ENCODE peak calls at places on chromosomes 13 and 19, in ten cellular contexts. J is Caco-2; B is SJSA1; A is A673; X is adipocyte; H is transverse colon; V is GM12865; P is neural progenitor cell; D is lower lobe of right lung; K is CD8-positive, alpha-beta T cell. R is an unnamed sample.

GRCh38 chr13:83547043-83547442 is 335.2 kb downstream of the SLITRK1 start:
- DNase-seq in J (no peak), B (no peak), A (no peak), X (no peak), H (no peak), V (no peak), P (no peak), D (no peak), K (no peak), R (no peak)

GRCh38 chr19:57788114-57788692 is 18.7 kb downstream of the ZNF586 start:
- DNase-seq in J (no peak), B (no peak), A (no peak), X (no peak), H (no peak), V (no peak), P (no peak), D (no peak), K (no peak), R (no peak)

GRCh38 chr13:109666656-109667448 is 119.5 kb downstream of the IRS2 start:
- DNase-seq in J (no peak), B (peak; percentile 67), A (peak; percentile 85), X (peak; percentile 51), H (no peak), V (no peak), P (no peak), D (no peak), K (no peak), R (no peak)

GRCh38 chr13:23678768-23679167 is 108.6 kb downstream of the TNFRSF19 start:
- DNase-seq in J (no peak), B (no peak), A (no peak), X (no peak), H (no peak), V (peak; percentile 54), P (no peak), D (no peak), K (no peak), R (no peak)

GRCh38 chr13:100323937-100324336 is 235.0 kb downstream of the PCCA start:
- DNase-seq in J (no peak), B (no peak), A (no peak), X (no peak), H (no peak), V (no peak), P (no peak), D (no peak), K (no peak), R (no peak)

GRCh38 chr13:46964789-46965527 is 68.1 kb upstream of the HTR2A start:
- DNase-seq in J (no peak), B (no peak), A (no peak), X (peak; percentile 17), H (no peak), V (no peak), P (no peak), D (no peak), K (no peak), R (no peak)

GRCh38 chr13:33003458-33004019 is 12.7 kb upstream of the KL start:
- DNase-seq in J (no peak), B (no peak), A (no peak), X (no peak), H (no peak), V (no peak), P (no peak), D (no peak), K (no peak), R (no peak)

GRCh38 chr13:66992183-66992582 is 238.0 kb downstream of the PCDH9 start:
- DNase-seq in J (no peak), B (no peak), A (no peak), X (peak; percentile 69), H (no peak), V (no peak), P (no peak), D (no peak), K (no peak), R (no peak)

GRCh38 chr19:14118165-14119051 is 846 bp upstream of the PRKACA start:
- DNase-seq in J (no peak), B (peak; percentile 31), A (peak; percentile 61), X (peak; percentile 80), H (peak; percentile 73), V (peak; percentile 32), P (peak; percentile 33), D (peak; percentile 90), K (no peak), R (peak; percentile 96)

GRCh38 chr13:23871616-23872220 is 17.5 kb downstream of the MIPEP start:
- DNase-seq in J (no peak), B (peak; percentile 10), A (peak; percentile 55), X (peak; percentile 78), H (no peak), V (no peak), P (peak; percentile 12), D (no peak), K (no peak), R (peak; percentile 13)

GRCh38 chr13:98475521-98475920 is 101.4 kb downstream of the STK24 start:
- DNase-seq in J (no peak), B (no peak), A (no peak), X (no peak), H (no peak), V (no peak), P (peak; percentile 93), D (peak; percentile 75), K (no peak), R (peak; percentile 81)

GRCh38 chr19:6288737-6289136 is 9.0 kb upstream of the MLLT1 start:
- DNase-seq in J (no peak), B (no peak), A (no peak), X (no peak), H (no peak), V (no peak), P (no peak), D (no peak), K (no peak), R (no peak)

GRCh38 chr13:99432637-99433542 is 68.4 kb upstream of the TM9SF2 start:
- DNase-seq in J (no peak), B (peak; percentile 100), A (peak; percentile 60), X (peak; percentile 80), H (peak; percentile 62), V (peak; percentile 98), P (peak; percentile 79), D (peak; percentile 75), K (peak; percentile 44), R (peak; percentile 77)

DNA sequence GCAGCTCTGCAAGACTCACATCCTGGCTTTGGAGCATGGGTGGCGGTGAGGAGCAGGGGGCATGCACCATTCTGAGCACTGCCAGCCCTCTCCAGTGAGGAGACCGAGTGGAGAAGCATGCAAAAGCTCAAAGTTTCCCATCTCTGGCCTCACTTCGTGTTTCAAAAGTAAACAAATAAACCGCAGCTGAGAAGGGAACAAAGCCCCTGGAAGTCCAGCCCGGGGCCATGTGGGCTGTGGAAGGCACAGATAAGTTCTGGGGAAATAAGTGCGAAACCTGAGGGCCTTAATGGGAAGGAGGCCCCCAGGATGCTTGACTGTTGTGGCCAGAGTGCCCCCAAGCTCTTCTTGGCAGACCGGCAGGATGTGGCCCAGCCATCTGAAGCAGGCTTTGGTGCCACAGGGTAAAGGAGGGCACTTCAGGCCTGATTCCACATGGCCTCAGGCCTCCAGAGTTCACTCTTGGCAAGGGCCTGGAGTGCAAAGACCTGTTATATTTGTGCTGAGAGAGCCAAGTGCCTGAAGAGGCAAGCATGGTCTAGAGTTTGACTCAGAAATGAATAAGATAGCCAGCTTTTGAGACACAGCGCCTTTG is 1.2 kb downstream of the MEDAG start:
- DNase-seq in J (no peak), B (peak; percentile 81), A (no peak), X (peak; percentile 79), H (no peak), V (no peak), P (no peak), D (peak; percentile 51), K (no peak), R (no peak)
- H3K4me3 ChIP-seq in J (no peak overlapping the region), B (no peak overlapping the region), A (no peak overlapping the region), X (peak overlapping the region; percentile 94), H (peak overlapping the region; percentile 40), V (no peak overlapping the region), P (no peak overlapping the region), D (peak overlapping the region; percentile 49), K (no peak overlapping the region), R (no peak overlapping the region)

DNA sequence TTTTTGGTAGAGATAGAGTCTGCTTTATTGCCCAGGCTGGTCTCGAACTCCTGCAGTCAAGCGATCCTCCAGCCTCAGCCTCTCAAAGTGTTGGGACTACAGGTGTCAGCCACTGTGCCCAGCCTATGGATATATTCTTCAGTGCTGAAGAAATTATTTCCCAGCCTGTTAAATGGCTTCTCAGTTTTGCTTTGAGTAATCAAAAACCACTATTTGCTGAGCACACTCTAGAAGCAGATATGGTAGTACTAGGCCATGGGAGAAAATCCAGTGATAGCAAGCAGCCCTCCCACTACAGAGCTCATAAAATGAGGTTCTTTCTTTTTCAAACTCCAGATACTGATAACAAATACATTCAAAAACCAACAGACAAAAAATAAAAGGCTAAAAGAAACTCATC is 80.6 kb upstream of the CLDN10 start:
- DNase-seq in J (no peak), B (no peak), A (no peak), X (no peak), H (no peak), V (peak; percentile 58), P (no peak), D (no peak), K (no peak), R (no peak)
- H3K4me3 ChIP-seq in J (no peak overlapping the region), B (no peak overlapping the region), A (no peak overlapping the region), X (no peak overlapping the region), H (no peak overlapping the region), V (no peak overlapping the region), P (no peak overlapping the region), D (no peak overlapping the region), K (no peak overlapping the region), R (no peak overlapping the region)

GRCh38 chr13:29847501-29847983 is 2.9 kb downstream of the UBL3 start:
- DNase-seq in J (peak; percentile 31), B (peak; percentile 53), A (peak; percentile 59), X (peak; percentile 69), H (peak; percentile 24), V (no peak), P (peak; percentile 14), D (no peak), K (no peak), R (peak; percentile 24)

GRCh38 chr13:29846475-29847256 is 3.8 kb downstream of the UBL3 start:
- DNase-seq in J (no peak), B (no peak), A (no peak), X (no peak), H (no peak), V (no peak), P (no peak), D (no peak), K (no peak), R (no peak)

GRCh38 chr13:29849071-29849541 is 1.3 kb downstream of the UBL3 start:
- DNase-seq in J (peak; percentile 32), B (peak; percentile 45), A (peak; percentile 59), X (peak; percentile 66), H (peak; percentile 31), V (peak; percentile 37), P (peak; percentile 23), D (no peak), K (no peak), R (peak; percentile 80)

GRCh38 chr13:29844441-29844840 is 6.0 kb downstream of the UBL3 start:
- DNase-seq in J (no peak), B (no peak), A (no peak), X (no peak), H (no peak), V (no peak), P (no peak), D (no peak), K (no peak), R (no peak)

GRCh38 chr13:29845440-29846056 is 4.9 kb downstream of the UBL3 start:
- DNase-seq in J (no peak), B (peak; percentile 34), A (peak; percentile 35), X (peak; percentile 68), H (no peak), V (no peak), P (no peak), D (no peak), K (no peak), R (peak; percentile 24)
- H3K4me3 ChIP-seq in J (no peak overlapping the region), B (no peak overlapping the region), A (no peak overlapping the region), X (peak overlapping the region; percentile 84), H (peak overlapping the region; percentile 91), V (no peak overlapping the region), P (no peak overlapping the region), D (no peak overlapping the region), K (no peak overlapping the region), R (no peak overlapping the region)

GRCh38 chr13:43269037-43269476 is 245.7 kb downstream of the DNAJC15 start:
- DNase-seq in J (peak; percentile 86), B (peak; percentile 85), A (no peak), X (peak; percentile 89), H (peak; percentile 62), V (no peak), P (no peak), D (no peak), K (no peak), R (no peak)
- H3K4me3 ChIP-seq in J (no peak overlapping the region), B (no peak overlapping the region), A (no peak overlapping the region), X (peak overlapping the region; percentile 9), H (no peak overlapping the region), V (no peak overlapping the region), P (no peak overlapping the region), D (no peak overlapping the region), K (no peak overlapping the region), R (no peak overlapping the region)

R was measured in NB4.